ENCODE peak calls at places on chromosomes 7 and 10, in seven cellular contexts. Z is ascending aorta, F is fibroblast of pulmonary artery, M is astrocyte of the spinal cord, N is B cell, H is lower leg skin, D is breast epithelium. Q is an unnamed sample.

GRCh38 chr10:63628526-63629362 is 107.5 kb downstream of the REEP3 start:
- DNase-seq in Z (no peak), F (no peak), M (peak), N (peak), H (peak), D (no peak), Q (peak)

GRCh38 chr7:118076564-118076963 is 107.4 kb upstream of the LSM8 start:
- DNase-seq in Z (no peak), F (no peak), M (no peak), N (no peak), H (no peak), D (no peak), Q (no peak)

GRCh38 chr7:23205861-23206510 is 24.1 kb downstream of the NUP42 start:
- DNase-seq in Z (no peak), F (peak), M (peak), N (peak), H (no peak), D (no peak), Q (peak)

GRCh38 chr7:5494320-5494682 is 70.7 kb upstream of the TNRC18 start:
- DNase-seq in Z (no peak), F (no peak), M (no peak), N (no peak), H (no peak), D (no peak), Q (no peak)

GRCh38 chr7:28017372-28017771 is 163.2 kb downstream of the JAZF1 start:
- DNase-seq in Z (no peak), F (peak), M (no peak), N (no peak), H (no peak), D (no peak), Q (no peak)

GRCh38 chr7:93359520-93360198 is 127.5 kb downstream of the VPS50 start:
- DNase-seq in Z (no peak), F (no peak), M (no peak), N (no peak), H (no peak), D (no peak), Q (no peak)

GRCh38 chr10:91672021-91672608 is 39.2 kb upstream of the PPP1R3C start:
- DNase-seq in Z (no peak), F (peak), M (peak), N (no peak), H (no peak), D (no peak), Q (no peak)

GRCh38 chr7:91692800-91693199 is 187.7 kb downstream of the MTERF1 start:
- DNase-seq in Z (no peak), F (peak), M (no peak), N (no peak), H (no peak), D (no peak), Q (no peak)

GRCh38 chr10:114471906-114472873 is 67.9 kb upstream of the AFAP1L2 start:
- DNase-seq in Z (no peak), F (no peak), M (no peak), N (no peak), H (no peak), D (no peak), Q (no peak)

GRCh38 chr7:127114739-127115265 is 137.9 kb downstream of the GRM8 start:
- DNase-seq in Z (no peak), F (no peak), M (no peak), N (no peak), H (no peak), D (no peak), Q (no peak)

GRCh38 chr10:5206799-5207198 is 10.2 kb downstream of the AKR1C4 start:
- DNase-seq in Z (no peak), F (no peak), M (no peak), N (no peak), H (no peak), D (no peak), Q (no peak)

GRCh38 chr7:95916573-95917371 is 144.4 kb downstream of the DYNC1I1 start:
- DNase-seq in Z (no peak), F (peak), M (peak), N (peak), H (peak), D (peak), Q (peak)

GRCh38 chr7:6556196-6556595 is 4.9 kb upstream of the GRID2IP start:
- DNase-seq in Z (no peak), F (no peak), M (no peak), N (no peak), H (no peak), D (no peak), Q (no peak)

GRCh38 chr10:44397476-44398225 is 12.8 kb upstream of the CXCL12 start:
- DNase-seq in Z (no peak), F (no peak), M (no peak), N (no peak), H (peak), D (no peak), Q (no peak)

GRCh38 chr7:151060113-151060415 is 675 bp downstream of the SLC4A2 start:
- DNase-seq in Z (no peak), F (no peak), M (no peak), N (no peak), H (no peak), D (no peak), Q (no peak)

GRCh38 chr7:151062111-151062398 is 2.7 kb downstream of the SLC4A2 start:
- DNase-seq in Z (no peak), F (no peak), M (no peak), N (no peak), H (no peak), D (no peak), Q (no peak)

GRCh38 chr7:151061241-151062110 is 2.1 kb downstream of the SLC4A2 start:
- DNase-seq in Z (no peak), F (no peak), M (no peak), N (no peak), H (no peak), D (no peak), Q (no peak)

GRCh38 chr7:151059362-151060112 is at the start of gene SLC4A2:
- DNase-seq in Z (no peak), F (peak), M (peak), N (peak), H (peak), D (peak), Q (peak)

GRCh38 chr7:151060416-151061234 is 1.2 kb downstream of the SLC4A2 start:
- DNase-seq in Z (no peak), F (peak), M (peak), N (no peak), H (no peak), D (no peak), Q (peak)
- TF ChIP-seq CTCF in Z (no peak), F (peak), M (peak), N (no peak), H (no peak), D (no peak), Q (peak)

DNA sequence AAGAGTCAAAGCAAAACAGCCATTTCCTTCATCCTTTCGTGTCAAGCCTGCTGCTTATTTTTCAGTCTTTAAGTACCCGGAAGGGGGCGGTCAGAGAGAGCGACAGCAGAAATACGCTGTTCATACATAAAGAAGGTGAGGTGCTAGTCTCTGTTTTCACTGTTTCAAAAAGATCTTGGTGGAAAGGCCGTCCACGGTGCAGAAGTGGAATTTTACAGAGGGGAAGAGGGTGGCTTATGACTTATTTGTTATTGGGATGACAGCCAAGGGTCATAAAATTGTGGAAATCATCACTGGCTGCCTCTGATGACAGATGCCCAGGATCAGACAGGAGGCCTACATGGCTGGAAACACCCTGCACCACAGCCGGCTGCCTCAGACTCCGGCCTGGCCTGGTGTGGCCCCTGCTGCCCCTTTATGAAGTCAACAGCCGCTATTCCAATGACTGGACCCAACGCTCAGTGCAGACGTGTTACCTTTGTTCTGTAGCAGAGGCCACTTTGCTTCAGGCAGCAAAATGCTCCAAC is 57.0 kb downstream of the HIPK2 start:
- DNase-seq in Z (no peak), F (no peak), M (peak), N (no peak), H (peak), D (no peak), Q (no peak)
- TF ChIP-seq CTCF in Z (no peak), F (no peak), M (no peak), N (no peak), H (no peak), D (no peak), Q (no peak)

GRCh38 chr10:110335314-110336064 is 30.8 kb upstream of the SMNDC1 start:
- DNase-seq in Z (no peak), F (no peak), M (no peak), N (no peak), H (no peak), D (no peak), Q (no peak)

GRCh38 chr10:110337906-110338305 is 33.2 kb upstream of the SMNDC1 start:
- DNase-seq in Z (no peak), F (peak), M (no peak), N (no peak), H (peak), D (no peak), Q (no peak)

GRCh38 chr10:110334061-110334656 is 29.4 kb upstream of the SMNDC1 start:
- DNase-seq in Z (no peak), F (no peak), M (no peak), N (no peak), H (peak), D (no peak), Q (no peak)

GRCh38 chr10:110337401-110337800 is 32.7 kb upstream of the SMNDC1 start:
- DNase-seq in Z (no peak), F (no peak), M (no peak), N (no peak), H (no peak), D (no peak), Q (no peak)

GRCh38 chr10:110336111-110336721 is 31.5 kb upstream of the SMNDC1 start:
- DNase-seq in Z (no peak), F (peak), M (peak), N (no peak), H (peak), D (no peak), Q (no peak)
- TF ChIP-seq CTCF in Z (no peak), F (peak), M (peak), N (no peak), H (no peak), D (no peak), Q (no peak)

GRCh38 chr7:3991771-3992231 is 690.3 kb upstream of the FOXK1 start:
- DNase-seq in Z (no peak), F (no peak), M (no peak), N (no peak), H (no peak), D (no peak), Q (no peak)
- TF ChIP-seq CTCF in Z (no peak), F (no peak), M (no peak), N (no peak), H (no peak), D (no peak), Q (no peak)

GRCh38 chr7:25995216-25995615 is 156.8 kb upstream of the NFE2L3 start:
- DNase-seq in Z (no peak), F (no peak), M (no peak), N (no peak), H (no peak), D (no peak), Q (no peak)

GRCh38 chr7:25998499-25998898 is 153.5 kb upstream of the NFE2L3 start:
- DNase-seq in Z (no peak), F (no peak), M (no peak), N (no peak), H (no peak), D (no peak), Q (no peak)

GRCh38 chr7:25994433-25994988 is 157.5 kb upstream of the NFE2L3 start:
- DNase-seq in Z (no peak), F (no peak), M (no peak), N (no peak), H (no peak), D (no peak), Q (no peak)

GRCh38 chr7:26001662-26002244 is 150.2 kb upstream of the NFE2L3 start:
- DNase-seq in Z (no peak), F (no peak), M (no peak), N (no peak), H (no peak), D (no peak), Q (no peak)

GRCh38 chr7:25995893-25996529 is 156.0 kb upstream of the NFE2L3 start:
- DNase-seq in Z (no peak), F (no peak), M (no peak), N (no peak), H (no peak), D (no peak), Q (no peak)
- TF ChIP-seq CTCF in Z (no peak), F (no peak), M (no peak), N (no peak), H (no peak), D (no peak), Q (no peak)